ENCODE peak calls at places on chromosomes 5 and 9, in eight cellular contexts. S, K, Y, A, E, Z, O and D are unnamed samples. For H3K4me1, the result is how much of the 10 kb centered on the place peaks cover.

GRCh38 chr5:83718195-83718825 is 2.3 kb downstream of the HAPLN1 start:
- DNase-seq in Z (peak), E (no peak), K (peak), S (peak), A (no peak), Y (peak), O (no peak), D (no peak)

GRCh38 chr5:156137482-156137881 is 189.5 kb upstream of the SGCD start:
- DNase-seq in K (no peak), A (no peak), Y (peak), O (no peak), S (peak), Z (no peak), E (no peak), D (no peak)

GRCh38 chr9:35598863-35599590 is 6.0 kb upstream of the TESK1 start:
- DNase-seq in O (no peak), S (no peak), A (no peak), Y (no peak), E (no peak), Z (peak), K (peak), D (no peak)

GRCh38 chr5:60806591-60807243 is 37.4 kb downstream of the ELOVL7 start:
- DNase-seq in S (no peak), Z (no peak), O (no peak), A (no peak), K (no peak), Y (no peak), E (no peak), D (no peak)

GRCh38 chr5:66633754-66634153 is 37.6 kb downstream of the MAST4 start:
- DNase-seq in K (no peak), A (no peak), O (no peak), Y (no peak), E (no peak), Z (no peak), S (no peak), D (no peak)

GRCh38 chr5:132095077-132095744 is 21.6 kb downstream of the CSF2 start:
- DNase-seq in E (no peak), O (no peak), Z (no peak), S (no peak), Y (no peak), A (no peak), K (no peak), D (no peak)

GRCh38 chr9:134602547-134603362 is 38.8 kb upstream of the COL5A1 start:
- DNase-seq in Y (peak), A (peak), E (no peak), O (peak), K (no peak), S (peak), Z (no peak), D (peak)

GRCh38 chr5:120613729-120614128 is 149.6 kb downstream of the PRR16 start:
- DNase-seq in O (no peak), Y (no peak), Z (no peak), A (no peak), E (no peak), S (peak), K (no peak), D (no peak)

GRCh38 chr5:148884339-148885020 is 58.1 kb downstream of the ADRB2 start:
- DNase-seq in A (no peak), Y (peak), O (no peak), Z (no peak), E (no peak), K (no peak), S (no peak), D (no peak)

GRCh38 chr9:88949961-88950340 is 41.3 kb upstream of the S1PR3 start:
- DNase-seq in A (no peak), O (no peak), Y (peak), Z (no peak), K (no peak), E (no peak), S (peak), D (no peak)

GRCh38 chr5:167451091-167451490 is 840.4 kb upstream of the WWC1 start:
- DNase-seq in S (no peak), A (no peak), O (no peak), Y (no peak), Z (no peak), E (no peak), K (no peak), D (no peak)

GRCh38 chr5:155103164-155103563 is 89.6 kb downstream of the KIF4B start:
- DNase-seq in Y (peak), A (no peak), K (no peak), S (peak), E (no peak), O (no peak), Z (no peak), D (no peak)

GRCh38 chr5:172556971-172557461 is 84.0 kb upstream of the NEURL1B start:
- DNase-seq in Z (no peak), O (peak), A (peak), K (no peak), S (peak), Y (no peak), E (no peak), D (no peak)

GRCh38 chr5:56328753-56329560 is 95.8 kb upstream of the ANKRD55 start:
- DNase-seq in K (no peak), Z (peak), Y (peak), S (peak), O (no peak), A (no peak), E (no peak), D (no peak)

GRCh38 chr5:173191561-173191960 is 43.4 kb downstream of the NKX2-5 start:
- DNase-seq in S (no peak), Y (no peak), K (no peak), O (no peak), E (no peak), Z (no peak), A (no peak), D (no peak)

GRCh38 chr9:75161116-75161857 is 73.0 kb downstream of the OSTF1 start:
- DNase-seq in K (no peak), Z (no peak), Y (no peak), A (no peak), E (no peak), S (no peak), O (no peak), D (no peak)

GRCh38 chr5:54455413-54456157 is at the start of gene HSPB3:
- DNase-seq in A (no peak), K (no peak), S (peak), Z (no peak), O (peak), E (no peak), Y (peak), D (no peak)

GRCh38 chr5:10624679-10625078 is 60.8 kb downstream of the ANKRD33B start:
- DNase-seq in K (no peak), O (no peak), Y (no peak), E (no peak), Z (no peak), A (no peak), S (no peak), D (no peak)

GRCh38 chr5:84228266-84228665 is 156.4 kb downstream of the EDIL3 start:
- DNase-seq in S (no peak), Z (peak), A (no peak), Y (peak), O (no peak), K (no peak), E (no peak), D (no peak)

GRCh38 chr9:8895498-8896224 is 1096.1 kb upstream of the DMAC1 start:
- DNase-seq in A (no peak), K (no peak), Y (peak), Z (peak), E (no peak), O (no peak), S (peak), D (no peak)

GRCh38 chr5:80251636-80252035 is 4.2 kb downstream of the SERINC5 start:
- DNase-seq in K (no peak), A (no peak), Z (no peak), O (no peak), E (no peak), Y (peak), S (no peak), D (no peak)

GRCh38 chr5:80249876-80250275 is 6.0 kb downstream of the SERINC5 start:
- DNase-seq in O (no peak), A (no peak), K (no peak), S (no peak), Y (no peak), E (no peak), Z (no peak), D (no peak)

GRCh38 chr5:80248378-80248777 is 7.5 kb downstream of the SERINC5 start:
- DNase-seq in Y (no peak), Z (peak), O (no peak), S (no peak), E (no peak), A (no peak), K (no peak), D (no peak)

GRCh38 chr5:80246995-80247729 is 8.7 kb downstream of the SERINC5 start:
- DNase-seq in Y (peak), Z (peak), O (peak), A (no peak), E (peak), S (peak), K (peak), D (peak)

GRCh38 chr5:80250801-80251200 is 5.0 kb downstream of the SERINC5 start:
- DNase-seq in E (no peak), A (no peak), Z (no peak), O (no peak), Y (no peak), K (no peak), S (no peak), D (no peak)
- H3K4me1 ChIP-seq in E (under half), A (under half), Z (under half), O (under half), Y (under half), K (half or more), S (under half), D (under half)

GRCh38 chr5:171369056-171369455 is 18.6 kb upstream of the NPM1 start:
- DNase-seq in A (no peak), K (peak), Y (no peak), Z (no peak), O (no peak), S (no peak), E (no peak), D (no peak)
- TF ChIP-seq CTCF in A (no peak), K (no peak), Y (no peak), Z (no peak), O (no peak), S (no peak), E (no peak), D (no peak)

GRCh38 chr5:177428574-177429217 is 2.2 kb downstream of the GRK6 start:
- DNase-seq in A (no peak), S (no peak), K (no peak), Y (no peak), Z (no peak), E (no peak), O (no peak), D (no peak)
- H3K4me3 ChIP-seq in A (no peak), S (no peak), K (peak), Y (no peak), Z (peak), E (peak), O (no peak), D (no peak)

DNA sequence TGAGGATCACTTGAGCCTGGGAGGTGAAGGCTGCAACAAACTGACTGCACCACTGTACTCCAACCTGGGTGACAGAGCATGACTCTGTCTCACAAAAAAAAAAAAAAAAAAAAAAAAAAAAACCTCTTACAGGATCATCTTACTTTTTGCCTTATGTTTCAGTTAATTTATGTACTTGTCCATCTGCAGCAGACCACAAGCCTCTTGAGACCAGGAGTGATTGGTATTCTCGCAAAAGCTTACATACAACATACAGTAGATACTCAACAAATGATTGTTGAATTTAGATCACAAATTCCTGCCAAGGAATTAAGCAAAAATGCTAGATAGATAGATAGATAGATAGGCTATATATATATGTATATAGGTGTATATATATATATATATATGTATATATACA is 12.4 kb downstream of the CEMIP2 start:
- DNase-seq in Z (no peak), A (no peak), K (no peak), O (no peak), Y (no peak), S (no peak), E (no peak), D (no peak)
- H3K4me1 ChIP-seq in Z (under half), A (under half), K (under half), O (under half), Y (under half), S (under half), E (under half), D (under half)

GRCh38 chr5:143405063-143405746 is 1.7 kb upstream of the NR3C1 start:
- DNase-seq in Y (peak), K (peak), S (peak), A (peak), O (peak), Z (peak), E (peak), D (peak)
- TF ChIP-seq CTCF in Y (no peak), K (no peak), S (peak), A (no peak), O (no peak), Z (no peak), E (no peak), D (no peak)

GRCh38 chr5:111386832-111387162 is 125.5 kb downstream of the STARD4 start:
- DNase-seq in A (no peak), O (no peak), Z (no peak), Y (no peak), E (no peak), S (no peak), K (no peak), D (no peak)
- H3K4me3 ChIP-seq in A (no peak), O (no peak), Z (no peak), Y (no peak), E (no peak), S (no peak), K (no peak), D (no peak)

GRCh38 chr5:159775890-159776289 is 140.4 kb upstream of the ADRA1B start:
- DNase-seq in S (peak), O (no peak), Z (no peak), K (no peak), E (no peak), Y (peak), A (no peak), D (no peak)
- H3K4me1 ChIP-seq in S (under half), O (under half), Z (under half), K (under half), E (under half), Y (under half), A (under half), D (under half)

DNA sequence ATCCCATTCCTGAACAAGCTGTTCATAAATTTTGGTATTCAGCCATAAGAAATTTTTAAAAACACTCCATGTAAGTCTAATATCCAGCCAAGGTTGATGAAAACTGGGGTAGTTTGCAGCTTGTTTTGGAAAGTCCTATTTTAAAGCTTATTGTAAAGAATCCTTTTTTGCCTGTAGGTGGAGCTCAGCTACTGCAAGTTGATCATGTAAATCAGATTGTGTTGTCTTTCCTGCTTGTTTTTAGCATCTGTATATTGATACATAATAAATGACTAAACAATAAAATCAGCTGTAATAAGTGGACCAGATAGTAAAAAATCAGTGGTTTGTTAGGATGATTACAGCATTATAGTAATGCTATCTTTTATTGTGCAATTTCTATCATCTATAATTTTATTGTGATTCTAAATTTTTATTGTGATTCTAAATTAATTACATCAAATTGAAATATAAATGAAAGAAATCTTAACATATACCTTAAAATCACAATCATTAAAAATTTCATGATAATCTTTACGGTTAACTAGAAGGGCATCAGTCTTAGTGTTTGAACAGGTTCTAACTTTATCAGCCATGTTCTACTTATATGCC is 42.4 kb downstream of the CWC27 start:
- DNase-seq in Y (peak), K (no peak), E (no peak), A (no peak), S (peak), Z (peak), O (no peak), D (no peak)
- TF ChIP-seq CTCF in Y (peak), K (peak), E (peak), A (peak), S (peak), Z (peak), O (peak), D (peak)